ENCODE peak calls at places on chromosomes 16 and 17, in five cellular contexts. V, P, R, A and T are unnamed samples.

GRCh38 chr16:89547860-89548259 is 12.6 kb upstream of the RPL13 start:
- DNase-seq in A (no peak), V (no peak), P (no peak), R (no peak), T (no peak)

GRCh38 chr17:68035131-68035522 is 408 bp upstream of the KPNA2 start:
- DNase-seq in R (no peak), V (no peak), P (no peak), A (no peak), T (no peak)

GRCh38 chr16:71724320-71724751 is at the start of gene PHLPP2:
- DNase-seq in P (no peak), V (no peak), R (no peak), A (no peak), T (no peak)

GRCh38 chr17:59754547-59754946 is 47.1 kb downstream of the VMP1 start:
- DNase-seq in R (peak), A (peak), V (no peak), P (no peak), T (peak)

GRCh38 chr16:30010817-30011504 is at the start of gene DOC2A:
- DNase-seq in R (peak), A (no peak), P (no peak), V (no peak), T (no peak)

GRCh38 chr16:11546522-11547485 is 39.9 kb downstream of the LITAF start:
- DNase-seq in A (no peak), V (no peak), R (no peak), P (no peak), T (no peak)

GRCh38 chr17:77800832-77801231 is 157.7 kb upstream of the TNRC6C start:
- DNase-seq in A (no peak), P (no peak), R (no peak), V (no peak), T (no peak)

GRCh38 chr17:10640475-10640874 is 16.6 kb downstream of the MYH3 start:
- DNase-seq in P (no peak), R (no peak), V (no peak), A (no peak), T (no peak)

GRCh38 chr17:75898065-75898464 is 1.3 kb upstream of the TRIM65 start:
- DNase-seq in P (no peak), V (no peak), R (no peak), A (no peak), T (no peak)

GRCh38 chr17:77867308-77867781 is 91.2 kb upstream of the TNRC6C start:
- DNase-seq in A (no peak), V (no peak), R (no peak), P (no peak), T (no peak)

GRCh38 chr17:51601622-51602261 is 341.4 kb downstream of the UTP18 start:
- DNase-seq in A (no peak), V (no peak), P (no peak), R (no peak), T (no peak)

GRCh38 chr16:88014201-88014781 is 63.1 kb downstream of the BANP start:
- DNase-seq in V (no peak), P (no peak), R (no peak), A (peak), T (no peak)

GRCh38 chr17:58402679-58403078 is 14.7 kb downstream of the RNF43 start:
- DNase-seq in A (no peak), P (no peak), V (no peak), R (no peak), T (peak)

GRCh38 chr17:73474370-73474988 is 162.7 kb upstream of the CDC42EP4 start:
- DNase-seq in V (no peak), R (peak), P (no peak), A (peak), T (peak)

GRCh38 chr17:66483946-66484345 is 181.5 kb downstream of the PRKCA start:
- DNase-seq in P (no peak), R (no peak), V (no peak), A (no peak), T (no peak)

GRCh38 chr16:51151951-51152663 is 1.0 kb upstream of the SALL1 start:
- DNase-seq in P (no peak), A (peak), R (no peak), V (peak), T (no peak)

GRCh38 chr17:48542956-48543853 is 1.7 kb downstream of the HOXB2 start:
- DNase-seq in A (no peak), R (peak), V (no peak), P (no peak), T (no peak)

GRCh38 chr16:14202697-14203096 is 131.6 kb downstream of the MRTFB start:
- DNase-seq in R (peak), P (no peak), V (no peak), A (peak), T (peak)

GRCh38 chr16:48963306-48963705 is 318.3 kb downstream of the CBLN1 start:
- DNase-seq in A (no peak), P (no peak), R (no peak), V (no peak), T (peak)
- TF ChIP-seq YY1 in A (no peak), P (no peak), R (no peak), V (no peak), T (no peak)

DNA sequence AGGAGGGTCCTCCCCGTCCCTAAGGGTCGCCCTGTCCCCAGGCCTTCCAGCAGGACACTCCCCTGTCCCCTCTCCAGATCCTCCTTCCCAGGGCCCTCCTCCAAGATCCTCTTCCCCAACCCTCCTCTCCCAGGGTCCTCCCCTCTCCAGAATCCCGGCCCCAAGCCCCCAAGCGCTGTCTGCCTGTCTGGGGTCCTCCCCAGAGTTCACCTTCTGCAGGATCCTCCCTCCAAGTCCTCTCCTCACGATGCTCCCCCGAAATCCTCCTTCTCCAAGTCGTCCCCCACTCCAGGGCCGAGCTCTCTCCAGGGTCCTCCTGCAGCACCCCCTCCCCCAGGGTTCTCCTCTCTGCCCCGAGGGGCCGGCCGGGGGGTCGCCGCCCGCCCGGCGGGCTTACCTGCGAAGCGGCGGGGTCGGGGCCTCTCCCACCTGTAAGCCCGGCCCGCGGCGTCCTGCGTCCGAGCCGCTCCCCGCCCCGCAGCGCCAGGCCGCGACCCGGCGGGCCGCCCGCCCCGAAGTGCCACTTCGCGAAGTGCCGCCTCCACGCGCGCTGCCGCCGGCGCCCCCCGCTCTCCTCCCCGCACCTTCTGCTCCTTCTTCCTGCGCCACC is 678 bp upstream of the BAIAP2 start:
- DNase-seq in R (peak), V (no peak), A (no peak), P (no peak), T (no peak)
- TF ChIP-seq EZH2 in R (no peak), V (no peak), A (no peak), P (no peak), T (no peak)

GRCh38 chr16:26382607-26383006 is 684.1 kb upstream of the C16orf82 start:
- DNase-seq in V (no peak), A (no peak), R (no peak), P (no peak), T (no peak)
- TF ChIP-seq SIN3A in V (no peak), A (no peak), R (no peak), P (no peak), T (no peak)

GRCh38 chr16:66881014-66881417 is 701 bp downstream of the PDP2 start:
- DNase-seq in P (no peak), A (no peak), R (peak), V (no peak), T (no peak)
- TF ChIP-seq YY1 in P (no peak), A (no peak), R (no peak), V (no peak), T (no peak)

DNA sequence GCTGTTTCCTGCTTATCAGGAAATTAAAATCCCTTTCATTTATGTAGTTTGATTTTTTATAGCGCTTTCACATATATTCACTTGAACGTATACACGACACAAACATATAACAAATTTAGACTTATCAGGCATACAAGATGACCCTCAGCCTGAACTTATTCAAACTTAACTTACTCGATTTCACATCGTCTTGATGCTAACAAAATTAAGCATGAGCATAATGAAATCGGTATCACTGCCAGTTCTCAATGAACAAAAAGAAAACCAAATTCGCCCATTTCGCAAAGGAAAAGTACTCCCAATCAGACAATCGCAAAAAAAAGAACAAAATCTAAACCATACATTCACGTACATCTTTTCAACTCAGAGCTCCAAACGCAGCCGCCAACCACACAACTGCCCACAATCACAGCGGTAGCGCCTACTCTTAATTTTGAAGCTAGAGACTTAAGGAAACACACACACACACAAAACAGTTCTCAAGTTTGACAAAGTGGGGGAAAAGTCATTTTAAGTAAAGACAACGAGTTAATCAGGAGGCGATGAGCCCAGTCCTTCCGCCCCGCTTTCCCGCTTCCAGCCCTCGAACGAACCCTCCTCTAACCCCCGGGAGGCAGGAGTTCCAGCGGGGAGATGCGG is 1.0 kb downstream of the GJC1 start:
- DNase-seq in A (no peak), P (no peak), V (no peak), R (no peak), T (no peak)
- TF ChIP-seq EZH2 in A (peak), P (peak), V (no peak), R (peak), T (no peak)

DNA sequence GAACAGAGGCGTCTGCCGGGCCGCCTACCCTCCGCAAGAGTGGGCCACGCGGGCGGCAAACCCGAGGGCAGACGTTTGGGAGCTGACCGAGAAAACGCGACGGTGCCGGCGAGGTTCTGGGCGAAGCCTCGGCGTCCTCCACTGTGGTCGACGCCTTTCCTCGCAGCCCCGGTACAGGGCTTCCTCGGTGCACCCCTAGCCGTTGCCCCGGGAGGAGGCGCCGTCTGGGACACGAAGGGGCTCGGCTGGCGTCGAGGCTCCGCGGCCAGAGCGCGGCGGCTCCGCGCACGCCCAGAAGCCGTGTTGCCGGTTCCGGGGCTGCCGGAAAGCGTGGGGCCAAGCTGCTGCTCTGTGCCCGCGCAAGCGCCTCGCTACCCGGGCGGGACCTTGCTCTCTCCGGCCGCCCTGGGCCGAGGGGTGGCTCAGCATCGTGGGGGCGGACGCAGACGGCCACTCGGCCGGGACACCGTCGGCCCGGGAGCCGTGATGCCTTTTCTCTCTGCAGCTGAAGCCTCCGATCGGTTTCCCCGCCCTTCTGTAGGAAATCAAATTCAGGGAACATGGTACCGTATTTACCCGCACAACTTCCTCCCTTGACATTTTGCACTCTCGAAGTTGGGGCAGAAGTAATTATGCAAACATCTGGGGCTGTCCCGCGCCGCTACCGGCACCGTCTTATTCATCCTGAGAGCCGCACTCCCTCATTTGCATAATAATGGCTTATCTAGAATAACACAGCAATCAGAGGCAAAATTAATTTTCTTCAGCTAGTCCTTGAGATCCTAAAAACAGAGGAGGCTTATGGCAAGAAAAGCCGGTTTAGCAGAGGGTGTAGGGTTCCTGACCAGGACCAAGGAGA is 7.3 kb upstream of the CBX8 start:
- DNase-seq in A (no peak), V (no peak), R (no peak), P (peak), T (no peak)
- TF ChIP-seq SIN3A in A (no peak), V (no peak), R (no peak), P (no peak), T (no peak)

DNA sequence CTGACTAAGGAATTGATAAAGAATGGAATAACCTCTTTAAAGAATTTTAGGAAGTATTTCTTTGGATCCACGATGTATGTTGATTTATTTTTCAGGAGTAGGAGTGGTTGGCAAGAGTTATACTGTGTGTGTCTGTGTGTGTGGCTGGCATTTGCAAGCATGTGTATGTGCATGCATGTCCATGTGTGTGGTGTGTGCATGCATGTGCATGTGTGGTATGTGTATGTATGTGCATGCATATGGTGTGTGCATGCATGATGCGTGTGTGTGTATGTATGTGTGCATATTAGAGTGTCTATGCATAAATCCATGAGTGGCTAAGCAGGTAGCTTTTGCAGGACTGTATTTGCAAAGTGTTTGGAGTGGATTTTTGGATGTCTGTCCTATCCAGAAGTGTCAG is 120.8 kb downstream of the HS3ST2 start:
- DNase-seq in V (no peak), R (no peak), A (no peak), P (no peak), T (no peak)
- TF ChIP-seq YY1 in V (no peak), R (no peak), A (no peak), P (no peak), T (no peak)

GRCh38 chr17:1227365-1227764 is 42.9 kb upstream of the BHLHA9 start:
- DNase-seq in R (no peak), A (no peak), V (no peak), P (no peak), T (no peak)
- TF ChIP-seq EZH2 in R (no peak), A (no peak), V (no peak), P (no peak), T (no peak)